ENCODE peak calls at places on chromosomes 11 and 22, in seven cellular contexts. X is psoas muscle; J is CD4-positive, CD25-positive, alpha-beta regulatory T cell; I is tibial artery; C is MM.1S; P is spleen; N is lung. F is an unnamed sample. For H3K4me1 and H3K36me3, the result is how much of the 10 kb centered on the place peaks cover.

GRCh38 chr11:1706634-1707400 is 9.8 kb downstream of the KRTAP5-6 start:
- DNase-seq in X (peak), I (no peak), J (no peak), N (no peak), P (peak), C (no peak), F (peak)

GRCh38 chr11:126607374-126607773 is 251.9 kb downstream of the ST3GAL4 start:
- DNase-seq in X (peak), P (no peak), C (peak), I (peak), J (no peak), N (no peak), F (no peak)

GRCh38 chr11:37474889-37475288 is 876.9 kb upstream of the RAG2 start:
- DNase-seq in I (no peak), J (no peak), P (no peak), C (no peak), X (no peak), N (no peak), F (no peak)

GRCh38 chr11:7673724-7674434 is 579 bp upstream of the CYB5R2 start:
- DNase-seq in I (no peak), J (no peak), P (no peak), N (no peak), X (peak), C (no peak), F (no peak)

GRCh38 chr11:87421422-87421821 is 383.7 kb downstream of the TMEM135 start:
- DNase-seq in C (peak), N (peak), P (no peak), I (no peak), X (no peak), J (no peak), F (no peak)

GRCh38 chr11:75719639-75720239 is 2.1 kb downstream of the MOGAT2 start:
- DNase-seq in C (no peak), N (no peak), X (no peak), P (no peak), J (no peak), I (no peak), F (no peak)

GRCh38 chr22:26172389-26172990 is 3.2 kb downstream of the SEZ6L start:
- DNase-seq in X (peak), C (peak), N (no peak), P (no peak), I (no peak), J (no peak), F (no peak)

GRCh38 chr11:84564180-84564866 is 1062.8 kb downstream of the DLG2 start:
- DNase-seq in X (peak), N (no peak), C (peak), J (no peak), I (no peak), P (no peak), F (no peak)

GRCh38 chr11:20011294-20011951 is 148.9 kb downstream of the DBX1 start:
- DNase-seq in I (no peak), P (no peak), C (no peak), N (no peak), X (no peak), J (no peak), F (no peak)

GRCh38 chr22:31289335-31289734 is 3.0 kb downstream of the PIK3IP1 start:
- DNase-seq in N (no peak), C (no peak), P (peak), I (no peak), J (no peak), X (no peak), F (no peak)
- H3K4me1 ChIP-seq in N (under half), C (half or more), P (half or more), I (under half), J (half or more), X (under half), F (half or more)

GRCh38 chr11:33732176-33732575 is 4.0 kb downstream of the CD59 start:
- DNase-seq in P (no peak), J (no peak), I (no peak), X (no peak), N (no peak), C (no peak), F (no peak)
- H3K27ac ChIP-seq in P (no peak), J (no peak), I (no peak), X (peak), N (no peak), C (no peak), F (no peak)

GRCh38 chr11:60875856-60876485 is 8.6 kb downstream of the ZP1 start:
- DNase-seq in C (no peak), J (no peak), P (peak), N (no peak), I (peak), X (no peak), F (no peak)
- H3K36me3 ChIP-seq in C (under half), J (under half), P (under half), N (under half), I (under half), X (under half), F (under half)

GRCh38 chr11:118608268-118609214 is 1.1 kb downstream of the PHLDB1 start:
- DNase-seq in I (peak), J (peak), N (no peak), C (no peak), P (peak), X (peak), F (peak)

GRCh38 chr11:118612378-118612777 is 5.0 kb downstream of the PHLDB1 start:
- DNase-seq in X (peak), C (no peak), J (no peak), I (no peak), N (no peak), P (peak), F (no peak)

GRCh38 chr11:118610220-118610772 is 2.9 kb downstream of the PHLDB1 start:
- DNase-seq in P (peak), C (no peak), I (no peak), X (no peak), N (no peak), J (no peak), F (no peak)

GRCh38 chr11:118609380-118610219 is 2.2 kb downstream of the PHLDB1 start:
- DNase-seq in X (peak), C (no peak), P (peak), I (no peak), J (peak), N (no peak), F (peak)

GRCh38 chr11:118610773-118611432 is 3.5 kb downstream of the PHLDB1 start:
- DNase-seq in I (peak), J (peak), N (peak), X (peak), P (peak), C (peak), F (peak)
- H3K4me1 ChIP-seq in I (under half), J (under half), N (under half), X (under half), P (half or more), C (under half), F (under half)